ENCODE peak calls at places on chromosomes 4 and X, in ten cellular contexts. I, N, G, F, M, C, P, X, U and R are unnamed samples.

GRCh38 chr4:101232074-101232776 is 115.1 kb downstream of the PPP3CA start:
- DNase-seq in F (no peak), N (peak; percentile 83), C (peak; percentile 69), X (peak; percentile 90), U (no peak), M (no peak), G (peak; percentile 78), P (peak; percentile 87), I (no peak), R (no peak)

GRCh38 chr4:73730292-73730691 is 10.1 kb upstream of the CXCL8 start:
- DNase-seq in X (no peak), U (no peak), N (peak; percentile 38), P (no peak), I (no peak), M (no peak), G (no peak), C (no peak), F (no peak), R (no peak)

GRCh38 chr4:1290165-1290977 is 680 bp downstream of the MAEA start:
- DNase-seq in I (no peak), X (no peak), U (no peak), M (peak; percentile 54), N (no peak), P (peak; percentile 41), C (no peak), F (no peak), G (peak; percentile 58), R (no peak)

GRCh38 chrX:155094468-155095061 is 23.3 kb downstream of the BRCC3 start:
- DNase-seq in I (no peak), G (no peak), N (peak; percentile 47), X (peak; percentile 6), F (no peak), M (peak; percentile 46), C (no peak), P (no peak), U (peak; percentile 50), R (no peak)

GRCh38 chrX:68462197-68462596 is 28.9 kb upstream of the OPHN1 start:
- DNase-seq in X (peak; percentile 9), U (no peak), G (no peak), F (no peak), M (no peak), N (no peak), I (no peak), P (peak; percentile 57), C (no peak), R (no peak)

GRCh38 chrX:100615015-100615414 is 21.6 kb downstream of the TSPAN6 start:
- DNase-seq in I (no peak), M (no peak), F (no peak), G (peak; percentile 17), P (peak; percentile 51), X (peak; percentile 43), U (no peak), N (peak; percentile 67), C (no peak), R (no peak)

GRCh38 chrX:15619053-15619772 is 18.5 kb upstream of the ACE2 start:
- DNase-seq in G (peak; percentile 20), U (no peak), X (no peak), I (no peak), C (no peak), P (peak; percentile 79), N (no peak), M (no peak), F (no peak), R (no peak)

GRCh38 chrX:1521459-1521956 is 15.5 kb downstream of the P2RY8 start:
- DNase-seq in P (no peak), N (no peak), I (no peak), F (no peak), U (peak; percentile 86), X (no peak), M (peak; percentile 99), C (peak; percentile 63), G (no peak), R (no peak)

GRCh38 chr4:129014566-129015509 is 78.5 kb downstream of the SCLT1 start:
- DNase-seq in F (no peak), N (no peak), P (no peak), I (no peak), M (no peak), C (no peak), G (no peak), U (no peak), X (no peak), R (no peak)

GRCh38 chrX:39133971-39134370 is 332.7 kb downstream of the MID1IP1 start:
- DNase-seq in X (no peak), G (no peak), I (no peak), C (no peak), N (no peak), M (peak; percentile 24), P (no peak), U (no peak), F (no peak), R (no peak)

GRCh38 chr4:71206763-71207162 is 132.1 kb upstream of the SLC4A4 start:
- DNase-seq in F (no peak), U (no peak), M (no peak), X (peak; percentile 67), G (no peak), I (no peak), P (no peak), N (peak; percentile 74), C (no peak), R (no peak)

GRCh38 chr4:158129649-158130048 is 43.2 kb downstream of the GASK1B start:
- DNase-seq in U (no peak), F (no peak), M (no peak), G (no peak), I (no peak), C (no peak), N (no peak), P (peak; percentile 48), X (no peak), R (no peak)

GRCh38 chr4:124633285-124633941 is 79.1 kb downstream of the ANKRD50 start:
- DNase-seq in X (no peak), I (no peak), F (no peak), C (no peak), U (no peak), P (peak; percentile 61), M (no peak), G (no peak), N (no peak), R (no peak)

GRCh38 chr4:99436462-99436861 is 1.3 kb upstream of the ADH7 start:
- DNase-seq in F (no peak), P (no peak), I (no peak), G (no peak), X (no peak), C (no peak), M (no peak), U (no peak), N (no peak), R (no peak)

GRCh38 chr4:83981156-83981555 is 445.2 kb downstream of the GPAT3 start:
- DNase-seq in N (no peak), M (no peak), X (no peak), U (no peak), G (no peak), I (no peak), F (no peak), P (no peak), C (no peak), R (no peak)

GRCh38 chr4:37693450-37694190 is 7.4 kb upstream of the RELL1 start:
- DNase-seq in G (no peak), C (no peak), N (peak; percentile 79), F (no peak), X (peak; percentile 94), M (no peak), U (no peak), I (no peak), P (peak; percentile 88), R (no peak)

GRCh38 chrX:17674611-17675010 is 62.7 kb upstream of the SCML1 start:
- DNase-seq in F (no peak), M (no peak), U (no peak), N (no peak), X (no peak), C (no peak), G (peak; percentile 30), P (no peak), I (no peak), R (no peak)

GRCh38 chr4:19698961-19699360 is 552.7 kb upstream of the SLIT2 start:
- DNase-seq in N (no peak), P (no peak), G (no peak), F (no peak), U (no peak), X (no peak), I (no peak), C (no peak), M (no peak), R (no peak)

DNA sequence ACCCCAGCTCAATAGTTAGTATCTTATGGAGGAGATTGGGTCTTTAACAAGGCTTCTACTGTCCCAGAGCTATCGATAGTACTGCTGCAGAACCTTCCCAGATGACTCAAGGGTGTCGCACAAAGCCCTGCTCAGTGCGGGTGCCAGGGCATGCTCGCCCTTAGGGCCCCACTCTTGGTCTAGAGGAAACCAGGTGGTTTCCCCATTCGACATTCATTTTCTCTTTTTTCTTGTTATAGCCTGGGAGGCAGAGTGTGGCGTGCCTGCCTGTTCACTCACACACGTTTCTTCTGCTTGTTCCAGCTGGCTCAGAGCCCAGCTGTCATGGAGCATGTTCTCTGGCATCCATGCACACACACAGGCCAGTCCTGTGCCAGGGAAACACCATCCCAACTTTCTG is 144.5 kb downstream of the SMIM20 start:
- DNase-seq in G (no peak), U (no peak), X (no peak), M (no peak), N (peak; percentile 37), C (peak; percentile 66), I (no peak), P (peak; percentile 91), F (no peak), R (no peak)
- H3K27ac ChIP-seq in G (no peak overlapping the region), U (no peak overlapping the region), X (no peak overlapping the region), M (no peak overlapping the region), N (no peak overlapping the region), C (no peak overlapping the region), I (no peak overlapping the region), P (no peak overlapping the region), F (no peak overlapping the region), R (no peak overlapping the region)

DNA sequence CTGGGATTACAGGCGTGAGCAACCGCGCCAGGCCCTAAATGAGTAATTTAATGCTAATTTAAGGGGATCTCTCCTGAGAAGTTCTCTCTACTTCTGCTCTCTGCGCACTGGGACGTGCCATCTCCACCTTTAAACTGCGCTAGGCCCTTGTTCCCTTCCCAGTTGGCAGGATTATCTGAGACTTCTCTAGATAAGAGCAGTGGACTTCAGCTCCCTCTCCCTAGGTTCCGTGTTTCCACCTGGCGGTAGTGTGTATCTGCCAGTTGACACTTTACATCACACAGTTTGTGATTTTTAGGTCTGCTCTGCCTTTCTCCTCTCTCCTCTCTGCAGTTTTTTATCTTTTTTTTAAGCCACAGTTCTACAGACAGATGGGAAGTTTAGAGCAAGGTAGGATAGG is 40.2 kb downstream of the ARHGAP10 start:
- DNase-seq in C (no peak), M (no peak), N (no peak), U (no peak), G (no peak), I (no peak), X (no peak), P (no peak), F (no peak), R (no peak)
- H3K27ac ChIP-seq in C (peak overlapping the region; percentile 54), M (no peak overlapping the region), N (peak overlapping the region; percentile 76), U (no peak overlapping the region), G (no peak overlapping the region), I (peak overlapping the region; percentile 84), X (peak overlapping the region; percentile 87), P (peak overlapping the region; percentile 78), F (peak overlapping the region; percentile 72), R (no peak overlapping the region)

GRCh38 chrX:104319346-104319745 is 64.6 kb upstream of the ESX1 start:
- DNase-seq in F (no peak), G (no peak), C (no peak), P (no peak), M (no peak), X (no peak), N (no peak), I (no peak), U (no peak), R (no peak)
- H3K27ac ChIP-seq in F (no peak overlapping the region), G (no peak overlapping the region), C (no peak overlapping the region), P (no peak overlapping the region), M (no peak overlapping the region), X (no peak overlapping the region), N (no peak overlapping the region), I (no peak overlapping the region), U (no peak overlapping the region), R (no peak overlapping the region)

GRCh38 chr4:53527342-53527741 is 63.9 kb downstream of the LNX1 start:
- DNase-seq in X (no peak), M (no peak), N (no peak), G (no peak), U (no peak), I (no peak), P (no peak), C (no peak), F (no peak), R (no peak)
- H3K27ac ChIP-seq in X (no peak overlapping the region), M (no peak overlapping the region), N (no peak overlapping the region), G (no peak overlapping the region), U (no peak overlapping the region), I (no peak overlapping the region), P (no peak overlapping the region), C (no peak overlapping the region), F (no peak overlapping the region), R (no peak overlapping the region)